ENCODE peak calls at places on chromosomes 5 and 9, in eight cellular contexts. One of them, this sample, is unnamed.

GRCh38 chr5:177539411-177539810 is 15.0 kb downstream of the FAM193B start:
- DNase-seq in cardiac muscle cell: peak; percentile 97
- DNase-seq in astrocyte of the spinal cord: no peak
- DNase-seq in WTC11: no peak
- DNase-seq in cardiac fibroblast: peak; percentile 94
- DNase-seq in choroid plexus epithelial cell: peak; percentile 68
- DNase-seq in left ventricle myocardium inferior: no peak
- DNase-seq in breast epithelium: no peak
- DNase-seq in this sample: no peak

GRCh38 chr5:13215806-13216205 is 728.7 kb downstream of the DNAH5 start:
- DNase-seq in astrocyte of the spinal cord: no peak
- DNase-seq in choroid plexus epithelial cell: no peak
- DNase-seq in cardiac muscle cell: no peak
- DNase-seq in left ventricle myocardium inferior: no peak
- DNase-seq in breast epithelium: no peak
- DNase-seq in cardiac fibroblast: no peak
- DNase-seq in WTC11: no peak
- DNase-seq in this sample: no peak

GRCh38 chr5:131759704-131760103 is 37.1 kb downstream of the FNIP1 start:
- DNase-seq in astrocyte of the spinal cord: no peak
- DNase-seq in left ventricle myocardium inferior: no peak
- DNase-seq in WTC11: no peak
- DNase-seq in choroid plexus epithelial cell: no peak
- DNase-seq in cardiac muscle cell: no peak
- DNase-seq in cardiac fibroblast: no peak
- DNase-seq in breast epithelium: no peak
- DNase-seq in this sample: no peak

GRCh38 chr5:112738180-112738560 is 485 bp downstream of the APC start:
- DNase-seq in choroid plexus epithelial cell: peak; percentile 16
- DNase-seq in breast epithelium: no peak
- DNase-seq in cardiac fibroblast: peak; percentile 11
- DNase-seq in astrocyte of the spinal cord: peak; percentile 17
- DNase-seq in WTC11: no peak
- DNase-seq in left ventricle myocardium inferior: no peak
- DNase-seq in cardiac muscle cell: peak; percentile 6
- DNase-seq in this sample: no peak

GRCh38 chr9:108015690-108016089 is 526.1 kb upstream of the KLF4 start:
- DNase-seq in cardiac muscle cell: no peak
- DNase-seq in breast epithelium: no peak
- DNase-seq in cardiac fibroblast: no peak
- DNase-seq in choroid plexus epithelial cell: no peak
- DNase-seq in left ventricle myocardium inferior: no peak
- DNase-seq in astrocyte of the spinal cord: no peak
- DNase-seq in WTC11: no peak
- DNase-seq in this sample: no peak

GRCh38 chr5:60497706-60498500 is 202.1 kb downstream of the DEPDC1B start:
- DNase-seq in astrocyte of the spinal cord: peak; percentile 67
- DNase-seq in breast epithelium: no peak
- DNase-seq in cardiac fibroblast: peak; percentile 32
- DNase-seq in choroid plexus epithelial cell: peak; percentile 80
- DNase-seq in WTC11: no peak
- DNase-seq in left ventricle myocardium inferior: no peak
- DNase-seq in cardiac muscle cell: peak; percentile 43
- DNase-seq in this sample: no peak

GRCh38 chr9:77022783-77023440 is 3.5 kb downstream of the FOXB2 start:
- DNase-seq in choroid plexus epithelial cell: no peak
- DNase-seq in cardiac fibroblast: no peak
- DNase-seq in breast epithelium: no peak
- DNase-seq in WTC11: peak; percentile 73
- DNase-seq in cardiac muscle cell: no peak
- DNase-seq in astrocyte of the spinal cord: no peak
- DNase-seq in left ventricle myocardium inferior: no peak
- DNase-seq in this sample: no peak

GRCh38 chr9:99180199-99180598 is 41.5 kb downstream of the ALG2 start:
- DNase-seq in choroid plexus epithelial cell: no peak
- DNase-seq in astrocyte of the spinal cord: no peak
- DNase-seq in left ventricle myocardium inferior: no peak
- DNase-seq in cardiac muscle cell: no peak
- DNase-seq in WTC11: no peak
- DNase-seq in breast epithelium: no peak
- DNase-seq in cardiac fibroblast: no peak
- DNase-seq in this sample: no peak

GRCh38 chr5:53403291-53403690 is 77.1 kb upstream of the FST start:
- DNase-seq in cardiac muscle cell: peak; percentile 59
- DNase-seq in left ventricle myocardium inferior: no peak
- DNase-seq in breast epithelium: no peak
- DNase-seq in cardiac fibroblast: peak; percentile 49
- DNase-seq in WTC11: no peak
- DNase-seq in choroid plexus epithelial cell: no peak
- DNase-seq in astrocyte of the spinal cord: peak; percentile 37
- DNase-seq in this sample: no peak

GRCh38 chr5:78496373-78496772 is 136.0 kb downstream of the SCAMP1 start:
- DNase-seq in cardiac muscle cell: no peak
- DNase-seq in astrocyte of the spinal cord: peak; percentile 37
- DNase-seq in choroid plexus epithelial cell: peak; percentile 54
- DNase-seq in breast epithelium: no peak
- DNase-seq in WTC11: no peak
- DNase-seq in cardiac fibroblast: no peak
- DNase-seq in left ventricle myocardium inferior: no peak
- DNase-seq in this sample: no peak

GRCh38 chr5:54718647-54719046 is 201.1 kb downstream of the SNX18 start:
- DNase-seq in cardiac muscle cell: peak; percentile 57
- DNase-seq in left ventricle myocardium inferior: peak; percentile 71
- DNase-seq in choroid plexus epithelial cell: peak; percentile 67
- DNase-seq in astrocyte of the spinal cord: peak; percentile 52
- DNase-seq in breast epithelium: no peak
- DNase-seq in cardiac fibroblast: peak; percentile 83
- DNase-seq in WTC11: no peak
- DNase-seq in this sample: no peak

GRCh38 chr5:138755084-138755748 is 2.0 kb downstream of the CTNNA1 start:
- DNase-seq in left ventricle myocardium inferior: no peak
- DNase-seq in cardiac fibroblast: no peak
- DNase-seq in breast epithelium: no peak
- DNase-seq in WTC11: no peak
- DNase-seq in astrocyte of the spinal cord: no peak
- DNase-seq in cardiac muscle cell: no peak
- DNase-seq in choroid plexus epithelial cell: no peak
- DNase-seq in this sample: no peak

GRCh38 chr5:134913254-134913653 is 8.3 kb downstream of the PCBD2 start:
- DNase-seq in choroid plexus epithelial cell: no peak
- DNase-seq in cardiac fibroblast: no peak
- DNase-seq in left ventricle myocardium inferior: no peak
- DNase-seq in breast epithelium: no peak
- DNase-seq in astrocyte of the spinal cord: no peak
- DNase-seq in cardiac muscle cell: no peak
- DNase-seq in WTC11: no peak
- DNase-seq in this sample: no peak

GRCh38 chr5:139667730-139668063 is 19.5 kb downstream of the CXXC5 start:
- DNase-seq in left ventricle myocardium inferior: no peak
- DNase-seq in WTC11: no peak
- DNase-seq in cardiac muscle cell: peak; percentile 44
- DNase-seq in breast epithelium: no peak
- DNase-seq in cardiac fibroblast: no peak
- DNase-seq in choroid plexus epithelial cell: no peak
- DNase-seq in astrocyte of the spinal cord: no peak
- DNase-seq in this sample: no peak

DNA sequence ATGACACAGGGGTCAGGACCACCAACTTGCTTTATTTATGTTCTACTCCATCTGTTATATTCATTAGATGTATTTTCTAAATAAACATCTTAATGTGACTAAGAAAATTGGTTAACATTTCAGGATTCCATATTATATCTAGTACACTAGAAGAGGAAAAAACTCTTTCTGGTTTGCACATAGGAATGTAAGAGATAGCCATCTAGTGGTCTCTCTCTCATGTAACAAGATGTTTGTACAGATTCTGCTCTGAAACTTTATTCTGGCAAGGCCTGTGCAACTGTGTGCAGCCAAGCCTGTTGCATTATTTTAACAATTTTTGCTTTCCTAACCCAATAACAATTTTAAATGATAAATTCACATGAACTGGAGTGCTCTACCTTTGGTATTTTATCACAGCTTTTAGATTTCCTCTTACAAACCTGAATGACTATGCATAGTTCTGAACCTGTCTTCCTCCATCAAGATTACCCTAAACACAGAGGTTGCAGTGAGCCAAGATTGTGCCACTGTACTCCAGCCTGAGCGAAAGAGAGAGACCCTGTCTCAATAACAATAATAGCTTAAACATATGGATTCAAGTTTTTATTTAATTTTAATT is 148.1 kb downstream of the GIN1 start:
- DNase-seq in left ventricle myocardium inferior: no peak
- DNase-seq in astrocyte of the spinal cord: peak; percentile 50
- DNase-seq in cardiac fibroblast: peak; percentile 72
- DNase-seq in choroid plexus epithelial cell: peak; percentile 76
- DNase-seq in breast epithelium: no peak
- DNase-seq in cardiac muscle cell: peak; percentile 63
- DNase-seq in WTC11: no peak
- DNase-seq in this sample: no peak
- TF ChIP-seq CTCF in left ventricle myocardium inferior: peak; percentile 62
- TF ChIP-seq CTCF in astrocyte of the spinal cord: peak; percentile 55
- TF ChIP-seq CTCF in cardiac fibroblast: peak; percentile 45
- TF ChIP-seq CTCF in choroid plexus epithelial cell: peak; percentile 66
- TF ChIP-seq CTCF in breast epithelium: no peak
- TF ChIP-seq CTCF in cardiac muscle cell: peak; percentile 51
- TF ChIP-seq CTCF in WTC11: no peak
- TF ChIP-seq CTCF in this sample: no peak

GRCh38 chr5:7897014-7897600 is 28.2 kb downstream of the MTRR start:
- DNase-seq in choroid plexus epithelial cell: peak; percentile 76
- DNase-seq in astrocyte of the spinal cord: peak; percentile 60
- DNase-seq in cardiac muscle cell: peak; percentile 50
- DNase-seq in cardiac fibroblast: peak; percentile 38
- DNase-seq in left ventricle myocardium inferior: no peak
- DNase-seq in WTC11: peak; percentile 58
- DNase-seq in breast epithelium: no peak
- DNase-seq in this sample: no peak
- TF ChIP-seq CTCF in choroid plexus epithelial cell: peak; percentile 75
- TF ChIP-seq CTCF in astrocyte of the spinal cord: peak; percentile 56
- TF ChIP-seq CTCF in cardiac muscle cell: peak; percentile 32
- TF ChIP-seq CTCF in cardiac fibroblast: peak; percentile 33
- TF ChIP-seq CTCF in left ventricle myocardium inferior: peak; percentile 7
- TF ChIP-seq CTCF in WTC11: no peak
- TF ChIP-seq CTCF in breast epithelium: no peak
- TF ChIP-seq CTCF in this sample: no peak

GRCh38 chr5:155728146-155728856 is 598.7 kb upstream of the SGCD start:
- DNase-seq in breast epithelium: peak; percentile 63
- DNase-seq in choroid plexus epithelial cell: peak; percentile 16
- DNase-seq in astrocyte of the spinal cord: peak; percentile 2
- DNase-seq in WTC11: peak; percentile 68
- DNase-seq in left ventricle myocardium inferior: peak; percentile 69
- DNase-seq in cardiac fibroblast: peak; percentile 26
- DNase-seq in cardiac muscle cell: peak; percentile 50
- DNase-seq in this sample: no peak

GRCh38 chr5:155729684-155730059 is 597.3 kb upstream of the SGCD start:
- DNase-seq in WTC11: peak; percentile 25
- DNase-seq in breast epithelium: peak; percentile 53
- DNase-seq in cardiac fibroblast: no peak
- DNase-seq in cardiac muscle cell: peak; percentile 2
- DNase-seq in astrocyte of the spinal cord: no peak
- DNase-seq in choroid plexus epithelial cell: no peak
- DNase-seq in left ventricle myocardium inferior: peak; percentile 77
- DNase-seq in this sample: no peak

GRCh38 chr5:155727512-155728145 is 599.3 kb upstream of the SGCD start:
- DNase-seq in WTC11: no peak
- DNase-seq in cardiac muscle cell: no peak
- DNase-seq in astrocyte of the spinal cord: no peak
- DNase-seq in choroid plexus epithelial cell: no peak
- DNase-seq in left ventricle myocardium inferior: no peak
- DNase-seq in cardiac fibroblast: no peak
- DNase-seq in breast epithelium: no peak
- DNase-seq in this sample: no peak

GRCh38 chr5:155726267-155726666 is 600.7 kb upstream of the SGCD start:
- DNase-seq in choroid plexus epithelial cell: peak; percentile 9
- DNase-seq in breast epithelium: no peak
- DNase-seq in WTC11: peak; percentile 59
- DNase-seq in cardiac fibroblast: no peak
- DNase-seq in astrocyte of the spinal cord: no peak
- DNase-seq in cardiac muscle cell: peak; percentile 5
- DNase-seq in left ventricle myocardium inferior: no peak
- DNase-seq in this sample: no peak

DNA sequence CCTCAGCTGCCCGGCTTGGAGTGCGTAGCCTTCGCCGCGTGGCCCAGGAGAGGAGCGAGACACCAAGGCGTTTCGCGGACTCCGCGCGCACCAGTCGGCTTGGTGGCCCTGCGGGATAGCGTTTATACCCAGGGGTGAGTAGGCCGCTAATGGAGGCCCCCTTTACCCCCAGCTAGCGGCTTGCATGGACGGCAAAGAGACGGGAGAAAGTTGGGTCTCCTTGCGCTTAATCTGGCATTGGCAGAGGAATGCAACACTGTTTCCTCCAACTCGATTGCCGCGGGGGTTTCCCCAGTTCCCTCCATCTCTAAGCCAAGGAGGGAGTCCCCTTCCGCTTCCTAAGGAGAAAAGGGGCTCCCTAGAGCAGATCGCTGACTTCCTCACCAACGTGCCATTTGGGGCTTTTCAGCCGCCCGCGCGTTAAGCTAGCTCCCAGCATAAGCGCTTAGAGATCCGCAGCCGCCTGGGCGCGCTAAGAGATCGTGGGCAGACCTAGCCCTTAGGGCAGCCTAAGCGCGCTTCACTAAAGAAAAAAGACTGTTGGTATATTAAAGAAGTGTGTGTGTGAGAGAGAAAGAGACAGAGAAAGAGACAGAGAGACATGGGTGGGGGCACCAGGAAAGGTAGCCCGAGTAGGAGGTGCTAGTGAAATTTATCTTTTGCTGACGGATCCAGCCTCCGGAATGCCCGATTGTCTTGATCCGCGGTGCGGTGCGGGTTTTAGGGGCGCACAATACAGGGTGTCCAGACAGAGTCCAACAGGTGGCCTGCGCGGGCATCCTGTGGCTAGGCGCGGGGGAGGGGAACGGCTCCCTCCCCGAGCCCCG is 597.9 kb upstream of the SGCD start:
- DNase-seq in WTC11: peak; percentile 54
- DNase-seq in astrocyte of the spinal cord: no peak
- DNase-seq in choroid plexus epithelial cell: no peak
- DNase-seq in cardiac fibroblast: no peak
- DNase-seq in breast epithelium: no peak
- DNase-seq in cardiac muscle cell: no peak
- DNase-seq in left ventricle myocardium inferior: peak; percentile 42
- DNase-seq in this sample: no peak
- TF ChIP-seq CTCF in WTC11: no peak
- TF ChIP-seq CTCF in astrocyte of the spinal cord: no peak
- TF ChIP-seq CTCF in choroid plexus epithelial cell: no peak
- TF ChIP-seq CTCF in cardiac fibroblast: no peak
- TF ChIP-seq CTCF in breast epithelium: no peak
- TF ChIP-seq CTCF in cardiac muscle cell: no peak
- TF ChIP-seq CTCF in left ventricle myocardium inferior: no peak
- TF ChIP-seq CTCF in this sample: no peak

DNA sequence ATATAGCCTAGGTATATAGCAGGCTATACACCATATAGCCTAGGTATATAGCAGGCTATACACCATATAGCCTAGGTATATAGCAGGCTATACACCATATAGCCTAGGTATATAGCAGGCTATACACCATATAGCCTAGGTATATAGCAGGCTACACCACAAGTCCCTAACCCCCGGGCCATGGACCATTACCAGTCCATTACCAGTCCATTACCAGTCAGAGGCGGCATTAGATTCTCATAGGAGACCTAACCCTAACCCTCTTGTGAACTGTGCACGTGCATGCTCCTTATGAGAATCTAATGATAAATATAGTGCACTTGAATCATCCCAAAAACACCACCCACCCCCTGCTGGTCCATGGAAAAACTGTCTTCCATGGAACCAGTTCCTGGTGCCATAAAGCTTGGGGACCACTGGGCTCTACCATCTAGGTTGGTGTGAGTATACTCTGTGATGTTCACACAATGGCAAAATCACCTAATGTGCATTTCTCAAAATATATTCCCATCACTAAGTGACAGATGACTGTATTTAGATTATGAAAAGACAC is 4.7 kb downstream of the PLIN2 start:
- DNase-seq in left ventricle myocardium inferior: no peak
- DNase-seq in breast epithelium: no peak
- DNase-seq in cardiac muscle cell: peak; percentile 62
- DNase-seq in WTC11: no peak
- DNase-seq in cardiac fibroblast: no peak
- DNase-seq in astrocyte of the spinal cord: no peak
- DNase-seq in choroid plexus epithelial cell: no peak
- DNase-seq in this sample: no peak
- TF ChIP-seq CTCF in left ventricle myocardium inferior: no peak
- TF ChIP-seq CTCF in breast epithelium: no peak
- TF ChIP-seq CTCF in cardiac muscle cell: peak; percentile 36
- TF ChIP-seq CTCF in WTC11: no peak
- TF ChIP-seq CTCF in cardiac fibroblast: peak; percentile 16
- TF ChIP-seq CTCF in astrocyte of the spinal cord: no peak
- TF ChIP-seq CTCF in choroid plexus epithelial cell: peak; percentile 17
- TF ChIP-seq CTCF in this sample: no peak

This sample was measured in omental fat pad.